ENCODE peak calls at places on chromosomes 6 and 20, in eight cellular contexts. K is MM.1S, S is astrocyte, C is PC-3, O is Peyer's patch, T is aorta, Z is SJCRH30, A is spleen. M is an unnamed sample.

GRCh38 chr6:1724616-1725015 is 114.9 kb downstream of the FOXC1 start:
- DNase-seq in K (no peak), S (no peak), C (peak), O (peak), T (no peak), Z (no peak), A (peak), M (no peak)

GRCh38 chr6:90610671-90611542 is 24.0 kb upstream of the MAP3K7 start:
- DNase-seq in K (peak), S (peak), C (no peak), O (peak), T (peak), Z (peak), A (peak), M (peak)

GRCh38 chr6:93679836-93680235 is 260.5 kb upstream of the EPHA7 start:
- DNase-seq in K (no peak), S (no peak), C (no peak), O (no peak), T (no peak), Z (no peak), A (no peak), M (no peak)

GRCh38 chr20:58700121-58700780 is 7.7 kb downstream of the NPEPL1 start:
- DNase-seq in K (no peak), S (no peak), C (no peak), O (peak), T (no peak), Z (no peak), A (peak), M (peak)

GRCh38 chr6:137762168-137763090 is 104.6 kb upstream of the TNFAIP3 start:
- DNase-seq in K (no peak), S (no peak), C (no peak), O (no peak), T (no peak), Z (no peak), A (no peak), M (no peak)

GRCh38 chr6:150922137-150922536 is 56.6 kb downstream of the MTHFD1L start:
- DNase-seq in K (no peak), S (no peak), C (peak), O (no peak), T (no peak), Z (no peak), A (no peak), M (no peak)

GRCh38 chr6:22569281-22570184 is at the start of gene HDGFL1:
- DNase-seq in K (no peak), S (no peak), C (no peak), O (no peak), T (no peak), Z (no peak), A (peak), M (no peak)

GRCh38 chr6:90121982-90122381 is 174.7 kb downstream of the BACH2 start:
- DNase-seq in K (no peak), S (peak), C (peak), O (no peak), T (peak), Z (no peak), A (no peak), M (no peak)

GRCh38 chr6:35341557-35341956 is 801 bp upstream of the PPARD start:
- DNase-seq in K (no peak), S (no peak), C (no peak), O (peak), T (no peak), Z (no peak), A (no peak), M (no peak)

GRCh38 chr20:61556116-61556515 is 304.1 kb downstream of the CDH4 start:
- DNase-seq in K (no peak), S (peak), C (no peak), O (no peak), T (no peak), Z (no peak), A (no peak), M (no peak)

GRCh38 chr6:35396991-35397390 is 54.6 kb downstream of the PPARD start:
- DNase-seq in K (no peak), S (no peak), C (peak), O (peak), T (peak), Z (no peak), A (no peak), M (no peak)

GRCh38 chr6:88780714-88781389 is 182.6 kb downstream of the RNGTT start:
- DNase-seq in K (peak), S (peak), C (peak), O (no peak), T (no peak), Z (peak), A (no peak), M (peak)

GRCh38 chr6:15489563-15489962 is 173.3 kb downstream of the DTNBP1 start:
- DNase-seq in K (no peak), S (no peak), C (no peak), O (no peak), T (no peak), Z (no peak), A (no peak), M (no peak)

GRCh38 chr20:32027653-32028052 is 17.4 kb downstream of the CCM2L start:
- DNase-seq in K (no peak), S (no peak), C (no peak), O (no peak), T (no peak), Z (no peak), A (no peak), M (no peak)

GRCh38 chr6:7813704-7814103 is 87.8 kb downstream of the BMP6 start:
- DNase-seq in K (no peak), S (no peak), C (peak), O (no peak), T (no peak), Z (no peak), A (no peak), M (no peak)

GRCh38 chr20:35120012-35120701 is 27.0 kb downstream of the EDEM2 start:
- DNase-seq in K (no peak), S (peak), C (no peak), O (no peak), T (peak), Z (no peak), A (no peak), M (no peak)

GRCh38 chr6:906920-907319 is 214.0 kb upstream of the EXOC2 start:
- DNase-seq in K (no peak), S (peak), C (no peak), O (no peak), T (no peak), Z (peak), A (no peak), M (no peak)

GRCh38 chr20:46945465-46945864 is 50.8 kb downstream of the EYA2 start:
- DNase-seq in K (no peak), S (no peak), C (peak), O (no peak), T (no peak), Z (no peak), A (no peak), M (no peak)

GRCh38 chr20:61014486-61014885 is 237.6 kb upstream of the CDH4 start:
- DNase-seq in K (no peak), S (no peak), C (no peak), O (no peak), T (no peak), Z (no peak), A (no peak), M (no peak)

GRCh38 chr6:12506211-12506610 is 210.4 kb upstream of the PHACTR1 start:
- DNase-seq in K (no peak), S (no peak), C (no peak), O (no peak), T (no peak), Z (no peak), A (no peak), M (no peak)

GRCh38 chr20:58645277-58645968 is 5.7 kb upstream of the STX16 start:
- DNase-seq in K (no peak), S (peak), C (peak), O (no peak), T (no peak), Z (no peak), A (no peak), M (no peak)

GRCh38 chr6:142927904-142928303 is 17.1 kb downstream of the HIVEP2 start:
- DNase-seq in K (no peak), S (no peak), C (no peak), O (no peak), T (no peak), Z (no peak), A (no peak), M (no peak)

GRCh38 chr20:46688151-46689081 is 828 bp downstream of the TP53RK start:
- DNase-seq in K (no peak), S (peak), C (peak), O (no peak), T (no peak), Z (no peak), A (no peak), M (no peak)

GRCh38 chr6:27685278-27685677 is 212.4 kb upstream of the ZNF184 start:
- DNase-seq in K (no peak), S (no peak), C (no peak), O (no peak), T (no peak), Z (no peak), A (no peak), M (no peak)

GRCh38 chr20:39800111-39800510 is 838.0 kb downstream of the DHX35 start:
- DNase-seq in K (no peak), S (peak), C (no peak), O (no peak), T (no peak), Z (no peak), A (no peak), M (no peak)

GRCh38 chr6:45375449-45375848 is 2.3 kb downstream of the SUPT3H start:
- DNase-seq in K (no peak), S (no peak), C (no peak), O (no peak), T (no peak), Z (no peak), A (no peak), M (no peak)

GRCh38 chr20:48194578-48194977 is 409.3 kb upstream of the SULF2 start:
- DNase-seq in K (no peak), S (no peak), C (no peak), O (no peak), T (peak), Z (peak), A (no peak), M (no peak)

GRCh38 chr6:167523426-167523825 is 198.5 kb downstream of the TTLL2 start:
- DNase-seq in K (no peak), S (no peak), C (no peak), O (no peak), T (no peak), Z (no peak), A (no peak), M (no peak)

GRCh38 chr6:163347021-163347446 is 67.5 kb upstream of the QKI start:
- DNase-seq in K (no peak), S (peak), C (peak), O (no peak), T (no peak), Z (peak), A (no peak), M (no peak)

GRCh38 chr20:12970372-12970821 is 38.4 kb upstream of the SPTLC3 start:
- DNase-seq in K (peak), S (peak), C (peak), O (no peak), T (no peak), Z (no peak), A (no peak), M (no peak)

GRCh38 chr6:56040875-56041274 is 165.5 kb upstream of the BMP5 start:
- DNase-seq in K (no peak), S (peak), C (no peak), O (no peak), T (no peak), Z (no peak), A (no peak), M (no peak)

GRCh38 chr6:41200296-41200900 is 551 bp downstream of the TREML2 start:
- DNase-seq in K (peak), S (no peak), C (no peak), O (no peak), T (peak), Z (no peak), A (peak), M (no peak)

GRCh38 chr20:41715525-41715924 is 97.3 kb upstream of the CHD6 start:
- DNase-seq in K (no peak), S (no peak), C (no peak), O (no peak), T (no peak), Z (no peak), A (no peak), M (no peak)

GRCh38 chr20:41714030-41714429 is 95.9 kb upstream of the CHD6 start:
- DNase-seq in K (no peak), S (no peak), C (no peak), O (no peak), T (no peak), Z (no peak), A (no peak), M (no peak)

GRCh38 chr20:41716911-41717310 is 98.7 kb upstream of the CHD6 start:
- DNase-seq in K (no peak), S (no peak), C (no peak), O (no peak), T (no peak), Z (no peak), A (no peak), M (no peak)

GRCh38 chr20:41717464-41717863 is 99.3 kb upstream of the CHD6 start:
- DNase-seq in K (no peak), S (no peak), C (no peak), O (no peak), T (peak), Z (peak), A (no peak), M (no peak)

GRCh38 chr20:41716436-41716835 is 98.3 kb upstream of the CHD6 start:
- DNase-seq in K (no peak), S (no peak), C (no peak), O (no peak), T (no peak), Z (no peak), A (no peak), M (no peak)
- H3K27ac ChIP-seq in K (no peak), S (no peak), C (no peak), O (no peak), T (no peak), Z (no peak), A (no peak), M (no peak)

DNA sequence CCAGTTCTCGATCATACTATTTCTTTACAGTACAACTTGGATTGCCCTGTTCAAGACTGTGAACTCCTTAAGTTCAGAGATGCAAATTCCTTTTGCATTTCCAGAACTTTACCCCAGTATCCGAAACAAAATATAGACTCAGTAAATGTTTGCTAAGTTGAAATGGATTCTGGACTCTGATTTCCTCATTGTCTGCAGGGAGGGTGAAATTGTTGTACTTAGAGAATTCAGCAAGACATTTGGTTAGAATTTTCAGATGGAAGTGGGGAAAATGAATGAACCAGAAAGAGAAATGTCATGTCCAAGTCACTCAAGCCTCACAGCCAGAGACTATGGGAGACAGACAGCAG is 14.0 kb downstream of the NEDD9 start:
- DNase-seq in K (no peak), S (no peak), C (no peak), O (no peak), T (no peak), Z (no peak), A (no peak), M (no peak)
- H3K27ac ChIP-seq in K (no peak), S (peak), C (peak), O (no peak), T (peak), Z (no peak), A (peak), M (no peak)

GRCh38 chr20:33798444-33798843 is 12.7 kb upstream of the CHMP4B start:
- DNase-seq in K (no peak), S (no peak), C (no peak), O (peak), T (no peak), Z (no peak), A (no peak), M (no peak)
- H3K27ac ChIP-seq in K (no peak), S (no peak), C (no peak), O (no peak), T (no peak), Z (no peak), A (no peak), M (no peak)

GRCh38 chr6:156980948-156981347 is 203.8 kb downstream of the ARID1B start:
- DNase-seq in K (no peak), S (no peak), C (no peak), O (no peak), T (no peak), Z (no peak), A (no peak), M (no peak)
- H3K27ac ChIP-seq in K (no peak), S (no peak), C (peak), O (no peak), T (no peak), Z (no peak), A (no peak), M (no peak)

GRCh38 chr20:44167736-44168135 is 19.3 kb downstream of the JPH2 start:
- DNase-seq in K (no peak), S (no peak), C (no peak), O (no peak), T (no peak), Z (no peak), A (no peak), M (no peak)
- H3K27ac ChIP-seq in K (no peak), S (no peak), C (peak), O (no peak), T (peak), Z (no peak), A (no peak), M (no peak)

GRCh38 chr6:131382646-131383045 is 190.4 kb upstream of the ARG1 start:
- DNase-seq in K (no peak), S (no peak), C (no peak), O (no peak), T (no peak), Z (no peak), A (no peak), M (no peak)
- H3K27ac ChIP-seq in K (no peak), S (no peak), C (no peak), O (no peak), T (no peak), Z (no peak), A (no peak), M (no peak)

GRCh38 chr6:124490123-124490522 is 472.1 kb upstream of the RNF217 start:
- DNase-seq in K (no peak), S (peak), C (no peak), O (no peak), T (no peak), Z (no peak), A (no peak), M (no peak)
- H3K27ac ChIP-seq in K (no peak), S (no peak), C (no peak), O (no peak), T (no peak), Z (no peak), A (no peak), M (no peak)

DNA sequence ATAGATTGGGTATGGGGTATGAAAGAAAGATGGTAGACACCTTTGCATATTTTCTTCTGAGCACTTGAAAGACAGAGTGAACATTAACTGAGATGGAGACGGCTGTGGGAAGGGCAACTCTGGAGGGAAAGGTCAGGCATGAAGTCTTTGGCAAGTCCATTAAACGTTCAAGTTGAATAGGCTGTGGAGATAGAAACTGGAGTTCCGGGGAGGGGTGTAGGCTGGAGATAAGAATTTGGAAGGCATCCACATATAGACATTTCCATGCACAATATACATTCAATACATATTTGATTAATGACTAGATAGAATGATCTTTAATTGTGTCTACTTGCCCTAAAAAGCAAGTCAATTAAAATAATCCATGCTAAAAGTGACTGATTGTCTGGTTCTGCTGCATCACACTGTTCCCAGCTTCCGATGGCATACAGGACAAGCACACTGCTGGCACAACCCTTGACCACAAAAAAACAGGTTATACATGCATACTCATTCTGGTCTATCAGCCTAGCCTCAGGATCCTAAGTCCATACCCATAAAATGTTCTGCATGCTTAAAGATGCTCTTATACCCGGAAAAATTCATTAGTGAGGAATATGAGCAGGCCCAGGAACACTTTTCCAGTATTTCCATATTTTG is 1.9 kb upstream of the MYLK4 start:
- DNase-seq in K (no peak), S (no peak), C (peak), O (no peak), T (no peak), Z (no peak), A (no peak), M (no peak)
- H3K27ac ChIP-seq in K (no peak), S (no peak), C (no peak), O (no peak), T (no peak), Z (peak), A (no peak), M (no peak)

GRCh38 chr6:165119231-165120020 is 190.0 kb downstream of the C6orf118 start:
- DNase-seq in K (no peak), S (peak), C (peak), O (no peak), T (no peak), Z (no peak), A (no peak), M (no peak)
- H3K27ac ChIP-seq in K (no peak), S (no peak), C (peak), O (no peak), T (no peak), Z (no peak), A (no peak), M (no peak)

GRCh38 chr6:98824907-98825601 is 9.3 kb upstream of the POU3F2 start:
- DNase-seq in K (no peak), S (no peak), C (no peak), O (no peak), T (no peak), Z (no peak), A (no peak), M (no peak)
- H3K27ac ChIP-seq in K (no peak), S (no peak), C (no peak), O (no peak), T (no peak), Z (no peak), A (no peak), M (no peak)

M was measured in ovary.